ENCODE peak calls at places on chromosomes 4 and X, in ten cellular contexts. P is AG09309; W is T-helper 1 cell; Y is HCEC 1CT; X is HCT116; H is activated T-cell treated with anti-CD3 and anti-CD28 coated beads for 48 hours; V is NCI-H510A treated with DMSO at 0.1 percent for 48 hours; F is stimulated activated CD4-positive, alpha-beta T cell treated with anti-CD3 and anti-CD28 coated beads, Interleukin-12 subunit alpha, Interleukin-12 subunit beta, amount 100 ng/mL, for 48 hours; J is stimulated activated CD8-positive, alpha-beta memory T cell treated with anti-CD3 and anti-CD28 coated beads, Interleukin-12 subunit alpha, Interleukin-12 subunit beta, amount 100 ng/mL, for 1 hour; O is T-cell. N is an unnamed sample.

GRCh38 chr4:95641571-95641970 is 92.8 kb upstream of the UNC5C start:
- DNase-seq in W (no peak), F (no peak), Y (no peak), J (no peak), H (no peak), X (no peak), P (no peak), O (no peak), V (no peak), N (no peak)

GRCh38 chr4:36243355-36244256 is 708 bp downstream of the ARAP2 start:
- DNase-seq in Y (no peak), H (no peak), O (peak; percentile 53), X (no peak), P (no peak), W (no peak), V (peak; percentile 61), F (peak; percentile 44), J (no peak), N (peak; percentile 3)

GRCh38 chrX:77597090-77597489 is 149.9 kb downstream of the FGF16 start:
- DNase-seq in F (no peak), V (no peak), P (no peak), Y (peak; percentile 55), X (no peak), O (no peak), H (no peak), W (no peak), J (no peak), N (peak; percentile 16)

GRCh38 chrX:32483534-32484136 is 727.7 kb downstream of the DMD start:
- DNase-seq in F (no peak), X (no peak), J (no peak), P (no peak), Y (no peak), W (no peak), H (no peak), O (no peak), V (peak; percentile 38), N (no peak)

GRCh38 chr4:165826166-165826565 is 46.9 kb upstream of the TLL1 start:
- DNase-seq in W (no peak), Y (no peak), X (no peak), H (no peak), V (no peak), O (no peak), F (no peak), P (no peak), J (no peak), N (no peak)

GRCh38 chrX:31500920-31501319 is 429.1 kb upstream of the FTHL17 start:
- DNase-seq in W (no peak), Y (peak; percentile 13), O (no peak), P (no peak), V (no peak), X (no peak), F (no peak), J (no peak), H (no peak), N (no peak)

GRCh38 chr4:100289980-100290379 is 99.7 kb upstream of the DDIT4L start:
- DNase-seq in H (no peak), O (no peak), F (no peak), P (no peak), J (no peak), W (no peak), Y (peak; percentile 1), X (no peak), V (no peak), N (no peak)

GRCh38 chrX:28757290-28757689 is 170.0 kb downstream of the IL1RAPL1 start:
- DNase-seq in J (no peak), P (no peak), V (no peak), X (no peak), O (no peak), F (no peak), W (no peak), H (no peak), Y (no peak), N (no peak)

GRCh38 chr4:142091691-142092182 is 455.4 kb downstream of the IL15 start:
- DNase-seq in F (no peak), W (no peak), O (no peak), P (peak; percentile 98), J (no peak), X (peak; percentile 48), H (no peak), Y (peak; percentile 80), V (no peak), N (peak; percentile 10)

GRCh38 chrX:32871636-32872035 is 339.7 kb downstream of the DMD start:
- DNase-seq in W (no peak), V (no peak), J (no peak), X (no peak), F (no peak), H (no peak), Y (peak; percentile 7), O (no peak), P (no peak), N (no peak)

GRCh38 chrX:87621697-87622096 is 104.1 kb downstream of the KLHL4 start:
- DNase-seq in P (no peak), W (no peak), F (no peak), Y (no peak), O (no peak), X (no peak), V (no peak), J (no peak), H (no peak), N (no peak)

GRCh38 chrX:69192603-69193002 is 27.4 kb upstream of the PJA1 start:
- DNase-seq in O (no peak), X (no peak), F (no peak), W (no peak), J (no peak), H (no peak), V (no peak), Y (no peak), P (no peak), N (no peak)

GRCh38 chrX:2638279-2638678 is 52.8 kb upstream of the CD99 start:
- DNase-seq in O (no peak), V (no peak), J (no peak), H (no peak), F (no peak), X (no peak), P (no peak), W (no peak), Y (no peak), N (no peak)

GRCh38 chr4:158155656-158156356 is 17.0 kb downstream of the GASK1B start:
- DNase-seq in Y (no peak), H (no peak), O (no peak), V (peak; percentile 7), P (no peak), F (no peak), J (no peak), X (no peak), W (no peak), N (no peak)

GRCh38 chr4:42497142-42497541 is 99.9 kb downstream of the SHISA3 start:
- DNase-seq in X (no peak), F (no peak), O (no peak), W (no peak), J (no peak), H (no peak), V (no peak), P (no peak), Y (no peak), N (no peak)

GRCh38 chr4:184843984-184844554 is 18.3 kb upstream of the ACSL1 start:
- DNase-seq in F (no peak), O (no peak), V (no peak), W (no peak), X (no peak), P (no peak), H (no peak), J (no peak), Y (no peak), N (no peak)

GRCh38 chr4:81165853-81166430 is 49.1 kb downstream of the PRKG2 start:
- DNase-seq in W (no peak), P (no peak), H (no peak), F (no peak), V (no peak), J (no peak), X (no peak), O (no peak), Y (peak; percentile 2), N (no peak)

GRCh38 chrX:1717326-1717725 is 102.5 kb downstream of the ASMT start:
- DNase-seq in V (no peak), P (no peak), F (no peak), H (no peak), O (no peak), J (no peak), X (no peak), Y (no peak), W (no peak), N (no peak)

GRCh38 chr4:152935661-152936445 is at the start of gene FHDC1:
- DNase-seq in F (no peak), Y (no peak), H (no peak), X (peak; percentile 29), O (no peak), W (no peak), P (no peak), J (no peak), V (peak; percentile 72), N (peak; percentile 35)

GRCh38 chrX:74925210-74926088 is at the start of gene NEXMIF:
- DNase-seq in W (peak; percentile 12), V (peak; percentile 72), H (peak; percentile 32), X (no peak), Y (no peak), J (no peak), P (no peak), O (peak; percentile 23), F (peak; percentile 8), N (peak; percentile 45)

GRCh38 chrX:120560405-120560841 is 339 bp downstream of the CUL4B start:
- DNase-seq in Y (peak; percentile 15), P (peak; percentile 10), H (peak; percentile 13), W (peak; percentile 16), V (peak; percentile 47), X (no peak), F (peak; percentile 9), O (no peak), J (peak; percentile 11), N (no peak)

GRCh38 chr4:30717208-30718020 is 2.8 kb upstream of the PCDH7 start:
- DNase-seq in O (no peak), F (no peak), H (no peak), Y (peak; percentile 65), P (no peak), X (no peak), V (peak; percentile 13), J (no peak), W (no peak), N (peak; percentile 7)

GRCh38 chr4:973431-974397 is at the start of gene DGKQ:
- DNase-seq in W (peak; percentile 83), O (peak; percentile 94), V (no peak), P (peak; percentile 18), J (peak; percentile 80), Y (peak; percentile 65), H (peak; percentile 88), X (no peak), F (peak; percentile 79), N (peak; percentile 64)

GRCh38 chrX:152824841-152825374 is 5.6 kb downstream of the CETN2 start:
- DNase-seq in F (no peak), O (no peak), Y (peak; percentile 38), W (no peak), J (no peak), V (no peak), X (no peak), P (no peak), H (no peak), N (no peak)

GRCh38 chr4:141246243-141246642 is 25.5 kb downstream of the ZNF330 start:
- DNase-seq in O (no peak), W (no peak), V (no peak), P (peak; percentile 59), H (no peak), X (no peak), F (no peak), Y (peak; percentile 74), J (no peak), N (no peak)

GRCh38 chr4:19700951-19701350 is 550.8 kb upstream of the SLIT2 start:
- DNase-seq in X (no peak), F (no peak), P (no peak), W (no peak), J (no peak), O (no peak), Y (peak; percentile 17), H (no peak), V (no peak), N (no peak)

GRCh38 chr4:2330119-2331042 is 68.5 kb upstream of the MXD4 start:
- DNase-seq in J (no peak), H (no peak), X (peak; percentile 40), P (peak; percentile 78), O (no peak), F (no peak), V (no peak), W (no peak), Y (peak; percentile 88), N (peak; percentile 36)

GRCh38 chr4:85005865-85006377 is 39.4 kb upstream of the WDFY3 start:
- DNase-seq in P (peak; percentile 52), X (no peak), V (no peak), F (no peak), Y (peak; percentile 76), W (no peak), J (no peak), O (no peak), H (no peak), N (no peak)

N was measured in A549.